ENCODE peak calls at places on chromosomes 1 and 21, in four cellular contexts. A, R, W and N are unnamed samples.
A peak's percentile ranks its signal among the peaks of the same experiment; 100 is the strongest.

GRCh38 chr1:178749581-178750166 is 24.6 kb downstream of the RALGPS2 start:
- DNase-seq in W (no peak), A (no peak), R (no peak), N (no peak)

GRCh38 chr1:241837901-241838300 is 10.1 kb upstream of the EXO1 start:
- DNase-seq in A (no peak), W (no peak), R (peak; percentile 77), N (peak; percentile 92)

GRCh38 chr1:161374373-161374772 is 6.7 kb upstream of the CFAP126 start:
- DNase-seq in R (no peak), W (no peak), A (no peak), N (no peak)

GRCh38 chr1:56453722-56454078 is 125.7 kb downstream of the PLPP3 start:
- DNase-seq in R (peak; percentile 59), W (no peak), A (no peak), N (no peak)

GRCh38 chr1:241213147-241213546 is 143.9 kb downstream of the RGS7 start:
- DNase-seq in A (no peak), W (no peak), R (no peak), N (no peak)

GRCh38 chr1:27689423-27690173 is 17.6 kb upstream of the IFI6 start:
- DNase-seq in W (no peak), A (no peak), R (no peak), N (peak; percentile 46)

GRCh38 chr1:180533571-180533987 is 25.2 kb upstream of the OVAAL start:
- DNase-seq in A (peak; percentile 74), W (peak; percentile 15), R (peak; percentile 74), N (peak; percentile 66)

GRCh38 chr1:11563560-11564069 is 84.7 kb downstream of the DISP3 start:
- DNase-seq in R (peak; percentile 97), A (no peak), W (no peak), N (no peak)

GRCh38 chr1:33547574-33547973 is 75.1 kb downstream of the ZSCAN20 start:
- DNase-seq in R (peak; percentile 2), W (no peak), A (no peak), N (no peak)

GRCh38 chr1:218990019-218990418 is 183.7 kb upstream of the LYPLAL1 start:
- DNase-seq in A (no peak), W (no peak), R (no peak), N (no peak)

GRCh38 chr1:113266788-113267187 is 123.5 kb upstream of the MAGI3 start:
- DNase-seq in A (no peak), R (no peak), W (no peak), N (no peak)

GRCh38 chr1:95325337-95325736 is 91.3 kb downstream of the RWDD3 start:
- DNase-seq in A (no peak), R (no peak), W (no peak), N (no peak)

GRCh38 chr1:238624786-238625185 is 734.1 kb upstream of the ZP4 start:
- DNase-seq in R (no peak), A (no peak), W (no peak), N (no peak)

GRCh38 chr1:89652373-89652772 is 19.5 kb downstream of the LRRC8C start:
- DNase-seq in W (no peak), A (no peak), R (no peak), N (no peak)

GRCh38 chr1:89660086-89660946 is 27.4 kb downstream of the LRRC8C start:
- DNase-seq in R (no peak), W (no peak), A (no peak), N (no peak)

GRCh38 chr1:89659322-89660061 is 26.6 kb downstream of the LRRC8C start:
- DNase-seq in R (no peak), A (no peak), W (no peak), N (no peak)

GRCh38 chr1:89657886-89658285 is 25.0 kb downstream of the LRRC8C start:
- DNase-seq in R (no peak), W (no peak), A (no peak), N (no peak)
- H3K79me2 ChIP-seq in R (no peaks in the 10 kb centered on the region), W (no peaks in the 10 kb centered on the region), A (no peaks in the 10 kb centered on the region), N (no peaks in the 10 kb centered on the region)

GRCh38 chr1:26391450-26391849 is 18.9 kb upstream of the ZNF683 start:
- DNase-seq in W (no peak), A (peak; percentile 60), R (peak; percentile 75), N (peak; percentile 57)
- H2BK5ac ChIP-seq in W (peak overlapping the region; percentile 18), A (no peak overlapping the region), R (no peak overlapping the region), N (no peak overlapping the region)

GRCh38 chr1:35369922-35370671 is 101.6 kb downstream of the ZMYM4 start:
- DNase-seq in A (no peak), W (no peak), R (peak; percentile 37), N (peak; percentile 9)

GRCh38 chr1:35367914-35368313 is 99.4 kb downstream of the ZMYM4 start:
- DNase-seq in A (no peak), W (no peak), R (no peak), N (no peak)

GRCh38 chr1:35361638-35362037 is 93.1 kb downstream of the ZMYM4 start:
- DNase-seq in A (no peak), W (no peak), R (no peak), N (no peak)

GRCh38 chr1:35359995-35360394 is 91.5 kb downstream of the ZMYM4 start:
- DNase-seq in W (no peak), R (no peak), A (no peak), N (no peak)

GRCh38 chr1:35364732-35365131 is 96.2 kb downstream of the ZMYM4 start:
- DNase-seq in A (no peak), W (no peak), R (no peak), N (no peak)
- H3K27ac ChIP-seq in A (no peak overlapping the region), W (no peak overlapping the region), R (no peak overlapping the region), N (no peak overlapping the region)

GRCh38 chr1:111666828-111667227 is 47.2 kb downstream of the RAP1A start:
- DNase-seq in A (no peak), R (no peak), W (no peak), N (no peak)
- H3K79me2 ChIP-seq in A (no peaks in the 10 kb centered on the region), R (peaks cover 4% of the 10 kb centered on the region), W (no peaks in the 10 kb centered on the region), N (no peaks in the 10 kb centered on the region)

GRCh38 chr21:45387506-45387905 is 17.5 kb upstream of the COL18A1 start:
- DNase-seq in W (no peak), A (no peak), R (no peak), N (no peak)
- H2BK5ac ChIP-seq in W (peak overlapping the region; percentile 4), A (no peak overlapping the region), R (no peak overlapping the region), N (no peak overlapping the region)

DNA sequence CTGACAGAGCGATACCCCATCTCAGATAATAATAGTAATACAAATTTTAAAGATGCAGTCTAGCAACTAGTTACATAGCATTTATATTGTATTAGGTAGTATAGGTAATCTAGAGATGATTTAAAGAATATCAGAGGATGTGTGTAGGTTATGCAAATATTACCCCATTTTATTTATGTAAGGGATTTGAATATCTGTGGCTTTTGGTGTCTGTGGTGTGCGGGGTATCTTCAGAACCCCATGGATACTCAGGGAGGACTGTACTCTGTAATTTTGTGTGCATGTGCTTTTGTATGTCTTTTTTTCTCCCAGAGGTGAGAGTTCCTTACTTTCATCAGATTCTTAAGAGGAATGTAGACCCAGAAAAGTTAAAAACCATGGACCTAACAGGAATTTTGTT is 12.7 kb downstream of the RNF2 start:
- DNase-seq in R (no peak), A (no peak), W (no peak), N (no peak)
- H3K27ac ChIP-seq in R (no peak overlapping the region), A (no peak overlapping the region), W (no peak overlapping the region), N (no peak overlapping the region)